ENCODE peak calls at places on chromosomes 13 and 19, in six cellular contexts. One of them, this sample, is unnamed.

GRCh38 chr13:20873348-20873747 is 29.2 kb downstream of the XPO4 start:
- DNase-seq in A549: no peak
- DNase-seq in GM12878: no peak
- DNase-seq in K562: no peak
- DNase-seq in SK-N-SH: no peak
- DNase-seq in GM23338: no peak
- DNase-seq in this sample: no peak

GRCh38 chr13:31545616-31546015 is 193.7 kb upstream of the RXFP2 start:
- DNase-seq in GM23338: no peak
- DNase-seq in A549: no peak
- DNase-seq in GM12878: no peak
- DNase-seq in SK-N-SH: no peak
- DNase-seq in K562: no peak
- DNase-seq in this sample: no peak

GRCh38 chr13:94182185-94182761 is 297.2 kb downstream of the DCT start:
- DNase-seq in GM23338: no peak
- DNase-seq in GM12878: no peak
- DNase-seq in A549: no peak
- DNase-seq in K562: no peak
- DNase-seq in SK-N-SH: no peak
- DNase-seq in this sample: no peak

GRCh38 chr19:2047449-2048103 is 3.5 kb downstream of the MKNK2 start:
- DNase-seq in K562: no peak
- DNase-seq in A549: peak; percentile 53
- DNase-seq in GM12878: no peak
- DNase-seq in GM23338: no peak
- DNase-seq in SK-N-SH: no peak
- DNase-seq in this sample: no peak

GRCh38 chr13:93318538-93318937 is 91.9 kb downstream of the GPC6 start:
- DNase-seq in K562: no peak
- DNase-seq in SK-N-SH: no peak
- DNase-seq in A549: no peak
- DNase-seq in GM23338: peak; percentile 37
- DNase-seq in GM12878: no peak
- DNase-seq in this sample: no peak

GRCh38 chr13:46149272-46150133 is 32.5 kb downstream of the LCP1 start:
- DNase-seq in A549: no peak
- DNase-seq in K562: no peak
- DNase-seq in GM23338: no peak
- DNase-seq in GM12878: no peak
- DNase-seq in SK-N-SH: no peak
- DNase-seq in this sample: no peak

GRCh38 chr13:93473441-93474270 is 247.0 kb downstream of the GPC6 start:
- DNase-seq in A549: no peak
- DNase-seq in GM23338: no peak
- DNase-seq in GM12878: no peak
- DNase-seq in K562: no peak
- DNase-seq in SK-N-SH: no peak
- DNase-seq in this sample: no peak

GRCh38 chr19:16062789-16063188 is 13.5 kb upstream of the TPM4 start:
- DNase-seq in A549: no peak
- DNase-seq in GM23338: peak; percentile 75
- DNase-seq in K562: peak; percentile 74
- DNase-seq in SK-N-SH: peak; percentile 73
- DNase-seq in GM12878: no peak
- DNase-seq in this sample: no peak

GRCh38 chr13:33119886-33120543 is 103.8 kb downstream of the KL start:
- DNase-seq in GM12878: no peak
- DNase-seq in GM23338: no peak
- DNase-seq in SK-N-SH: peak; percentile 43
- DNase-seq in A549: peak; percentile 35
- DNase-seq in K562: no peak
- DNase-seq in this sample: no peak

GRCh38 chr13:99275093-99275469 is 16.9 kb upstream of the GPR18 start:
- DNase-seq in GM23338: no peak
- DNase-seq in K562: no peak
- DNase-seq in A549: no peak
- DNase-seq in SK-N-SH: no peak
- DNase-seq in GM12878: no peak
- DNase-seq in this sample: no peak

GRCh38 chr19:20968092-20968491 is 45.0 kb downstream of the ZNF85 start:
- DNase-seq in A549: no peak
- DNase-seq in K562: no peak
- DNase-seq in GM23338: no peak
- DNase-seq in GM12878: no peak
- DNase-seq in SK-N-SH: no peak
- DNase-seq in this sample: no peak

GRCh38 chr13:33345842-33346241 is 60.3 kb upstream of the STARD13 start:
- DNase-seq in K562: no peak
- DNase-seq in A549: no peak
- DNase-seq in GM23338: no peak
- DNase-seq in SK-N-SH: no peak
- DNase-seq in GM12878: no peak
- DNase-seq in this sample: no peak

GRCh38 chr13:26050568-26051230 is 1.1 kb downstream of the SHISA2 start:
- DNase-seq in GM12878: no peak
- DNase-seq in A549: no peak
- DNase-seq in K562: no peak
- DNase-seq in GM23338: peak; percentile 79
- DNase-seq in SK-N-SH: peak; percentile 66
- DNase-seq in this sample: no peak

GRCh38 chr19:14090509-14091085 is at the start of gene SAMD1:
- DNase-seq in GM12878: no peak
- DNase-seq in K562: peak; percentile 96
- DNase-seq in GM23338: peak; percentile 92
- DNase-seq in A549: peak; percentile 51
- DNase-seq in SK-N-SH: peak; percentile 95
- DNase-seq in this sample: no peak

GRCh38 chr13:40430234-40430633 is 236.2 kb downstream of the FOXO1 start:
- DNase-seq in GM23338: no peak
- DNase-seq in SK-N-SH: peak; percentile 27
- DNase-seq in GM12878: no peak
- DNase-seq in A549: no peak
- DNase-seq in K562: no peak
- DNase-seq in this sample: no peak

GRCh38 chr13:43087960-43088580 is 64.7 kb downstream of the DNAJC15 start:
- DNase-seq in GM23338: no peak
- DNase-seq in K562: no peak
- DNase-seq in A549: no peak
- DNase-seq in GM12878: no peak
- DNase-seq in SK-N-SH: no peak
- DNase-seq in this sample: no peak

GRCh38 chr19:1453525-1454371 is 3.8 kb downstream of the APC2 start:
- DNase-seq in K562: no peak
- DNase-seq in A549: no peak
- DNase-seq in GM23338: peak; percentile 56
- DNase-seq in SK-N-SH: peak; percentile 75
- DNase-seq in GM12878: no peak
- DNase-seq in this sample: no peak

GRCh38 chr19:12787458-12787857 is 3.8 kb upstream of the JUNB start:
- DNase-seq in K562: no peak
- DNase-seq in SK-N-SH: no peak
- DNase-seq in GM12878: no peak
- DNase-seq in GM23338: no peak
- DNase-seq in A549: no peak
- DNase-seq in this sample: no peak

GRCh38 chr19:41965127-41965526 is 6.0 kb upstream of the RABAC1 start:
- DNase-seq in GM12878: no peak
- DNase-seq in A549: no peak
- DNase-seq in SK-N-SH: no peak
- DNase-seq in GM23338: no peak
- DNase-seq in K562: no peak
- DNase-seq in this sample: no peak

GRCh38 chr13:19605161-19605955 is 28.1 kb upstream of the MPHOSPH8 start:
- DNase-seq in GM23338: no peak
- DNase-seq in K562: no peak
- DNase-seq in A549: no peak
- DNase-seq in SK-N-SH: no peak
- DNase-seq in GM12878: no peak
- DNase-seq in this sample: no peak

GRCh38 chr13:24500977-24501376 is 11.6 kb downstream of the PARP4 start:
- DNase-seq in SK-N-SH: no peak
- DNase-seq in K562: peak; percentile 25
- DNase-seq in GM23338: no peak
- DNase-seq in A549: no peak
- DNase-seq in GM12878: no peak
- DNase-seq in this sample: no peak
- TF ChIP-seq REST in SK-N-SH: no peak
- TF ChIP-seq REST in K562: no peak
- TF ChIP-seq REST in GM23338: no peak
- TF ChIP-seq REST in A549: no peak
- TF ChIP-seq REST in GM12878: no peak
- TF ChIP-seq REST in this sample: no peak

GRCh38 chr19:40804783-40805242 is 5.8 kb downstream of the EGLN2 start:
- DNase-seq in SK-N-SH: no peak
- DNase-seq in K562: no peak
- DNase-seq in GM23338: no peak
- DNase-seq in A549: no peak
- DNase-seq in GM12878: no peak
- DNase-seq in this sample: no peak

GRCh38 chr19:40803857-40804782 is 5.1 kb downstream of the EGLN2 start:
- DNase-seq in SK-N-SH: no peak
- DNase-seq in A549: no peak
- DNase-seq in GM23338: peak; percentile 56
- DNase-seq in K562: peak; percentile 63
- DNase-seq in GM12878: peak; percentile 57
- DNase-seq in this sample: no peak

GRCh38 chr19:40806385-40807146 is 7.6 kb downstream of the EGLN2 start:
- DNase-seq in GM23338: peak; percentile 100
- DNase-seq in A549: peak; percentile 100
- DNase-seq in K562: peak; percentile 84
- DNase-seq in SK-N-SH: peak; percentile 97
- DNase-seq in GM12878: no peak
- DNase-seq in this sample: no peak

GRCh38 chr19:40807147-40808020 is 8.4 kb downstream of the EGLN2 start:
- DNase-seq in GM23338: peak; percentile 85
- DNase-seq in K562: no peak
- DNase-seq in A549: peak; percentile 71
- DNase-seq in SK-N-SH: no peak
- DNase-seq in GM12878: no peak
- DNase-seq in this sample: no peak

DNA sequence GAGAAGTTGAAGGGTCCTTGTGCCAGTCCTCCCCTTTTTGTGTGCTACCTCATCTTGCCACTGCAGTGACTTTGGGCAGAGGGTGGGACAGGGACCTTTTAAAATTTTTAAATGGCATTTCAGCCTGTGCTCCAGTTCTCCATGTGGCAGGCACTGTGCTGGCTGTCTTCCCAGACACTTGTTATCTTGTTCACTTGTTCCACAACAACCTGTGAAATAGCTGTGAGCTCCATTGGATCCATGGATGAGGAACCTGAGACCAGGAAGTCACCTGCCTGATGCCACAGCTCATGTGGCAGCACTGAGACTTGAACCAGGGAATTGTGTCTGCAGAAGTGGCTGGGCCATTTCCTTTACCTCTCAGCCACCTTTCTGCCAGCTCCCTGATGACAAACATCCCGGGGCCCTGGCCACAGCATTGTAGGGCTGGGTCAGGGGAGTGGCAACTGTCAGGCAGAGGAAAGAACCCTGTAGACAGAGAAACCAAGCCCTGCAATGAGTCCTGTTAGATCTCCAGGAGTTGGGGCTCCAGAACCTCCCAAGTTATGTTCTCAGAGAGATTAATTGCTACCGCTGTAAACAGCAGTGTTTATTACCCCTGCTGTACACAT is 6.4 kb downstream of the EGLN2 start:
- DNase-seq in GM23338: no peak
- DNase-seq in K562: no peak
- DNase-seq in SK-N-SH: no peak
- DNase-seq in A549: no peak
- DNase-seq in GM12878: no peak
- DNase-seq in this sample: no peak
- H3K4me1 ChIP-seq in GM23338: peaks cover 60% of the 10 kb centered on the region
- H3K4me1 ChIP-seq in K562: peaks cover 82% of the 10 kb centered on the region
- H3K4me1 ChIP-seq in SK-N-SH: peaks cover 40% of the 10 kb centered on the region
- H3K4me1 ChIP-seq in A549: peaks cover 57% of the 10 kb centered on the region
- H3K4me1 ChIP-seq in GM12878: peaks cover 49% of the 10 kb centered on the region
- H3K4me1 ChIP-seq in this sample: peaks cover 57% of the 10 kb centered on the region

DNA sequence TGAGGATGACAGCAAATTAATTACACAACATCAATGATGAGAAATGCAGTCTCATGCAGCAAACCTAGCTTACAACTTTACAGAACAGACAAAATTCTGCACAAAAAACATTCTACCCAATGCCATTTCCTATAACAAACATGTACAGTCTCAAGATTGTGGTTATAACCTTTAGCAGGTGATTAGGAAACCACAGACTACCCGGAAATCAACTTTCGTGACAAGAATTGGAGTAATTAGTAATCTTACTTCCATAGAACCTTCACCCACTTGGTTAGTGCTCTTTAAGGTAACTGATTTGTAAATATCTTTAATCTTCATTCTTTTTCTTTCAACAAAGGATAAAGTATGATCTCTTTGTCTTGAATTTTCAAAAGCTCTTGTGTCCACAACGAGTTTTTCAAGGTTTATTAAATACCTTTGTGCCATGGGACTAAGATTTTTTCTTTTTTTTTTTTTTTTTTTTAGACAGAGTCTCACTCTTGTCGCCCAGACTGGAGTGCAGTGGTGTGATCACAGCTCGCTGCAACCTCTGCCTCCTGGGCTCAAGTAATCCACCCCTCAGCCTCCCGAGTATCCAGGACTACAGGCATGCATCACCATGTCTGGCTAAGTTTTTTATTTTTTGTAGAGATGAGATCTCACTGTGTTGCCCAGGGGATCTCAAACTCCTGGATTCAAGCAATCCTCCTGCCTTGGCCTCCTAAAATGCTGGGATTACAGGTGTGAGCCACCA is 78.8 kb downstream of the MAP4K1 start:
- DNase-seq in SK-N-SH: no peak
- DNase-seq in GM23338: no peak
- DNase-seq in K562: no peak
- DNase-seq in A549: no peak
- DNase-seq in GM12878: no peak
- DNase-seq in this sample: no peak
- TF ChIP-seq REST in SK-N-SH: no peak
- TF ChIP-seq REST in GM23338: no peak
- TF ChIP-seq REST in K562: no peak
- TF ChIP-seq REST in A549: no peak
- TF ChIP-seq REST in GM12878: no peak
- TF ChIP-seq REST in this sample: no peak

GRCh38 chr19:39339636-39340035 is 2.6 kb upstream of the SAMD4B start:
- DNase-seq in GM23338: no peak
- DNase-seq in GM12878: no peak
- DNase-seq in K562: no peak
- DNase-seq in SK-N-SH: no peak
- DNase-seq in A549: no peak
- DNase-seq in this sample: no peak
- H3K4me1 ChIP-seq in GM23338: peaks cover 11% of the 10 kb centered on the region
- H3K4me1 ChIP-seq in GM12878: peaks cover 17% of the 10 kb centered on the region
- H3K4me1 ChIP-seq in K562: peaks cover 23% of the 10 kb centered on the region
- H3K4me1 ChIP-seq in SK-N-SH: no peaks in the 10 kb centered on the region
- H3K4me1 ChIP-seq in A549: peaks cover 22% of the 10 kb centered on the region
- H3K4me1 ChIP-seq in this sample: peaks cover 23% of the 10 kb centered on the region

GRCh38 chr19:5452594-5453565 is 2.3 kb upstream of the ZNRF4 start:
- DNase-seq in SK-N-SH: peak; percentile 61
- DNase-seq in K562: peak; percentile 64
- DNase-seq in GM23338: peak; percentile 35
- DNase-seq in GM12878: no peak
- DNase-seq in A549: peak; percentile 46
- DNase-seq in this sample: no peak
- TF ChIP-seq REST in SK-N-SH: no peak
- TF ChIP-seq REST in K562: no peak
- TF ChIP-seq REST in GM23338: no peak
- TF ChIP-seq REST in GM12878: no peak
- TF ChIP-seq REST in A549: no peak
- TF ChIP-seq REST in this sample: no peak

This sample was measured in Panc1.